ENCODE peak calls at places on chromosomes 7 and 10, in eight cellular contexts. W is sigmoid colon, D is upper lobe of right lung, E is PC-3, V is hepatocyte, J is uterus, M is esophagus squamous epithelium, U is WERI-Rb-1. Y is an unnamed sample.

GRCh38 chr10:22620140-22620857 is 94.1 kb downstream of the PIP4K2A start:
- DNase-seq in W (peak; percentile 77), D (no peak), E (peak; percentile 95), V (no peak), J (peak; percentile 54), M (no peak), U (no peak), Y (peak; percentile 93)

GRCh38 chr7:106345421-106346166 is 60.8 kb upstream of the NAMPT start:
- DNase-seq in W (no peak), D (no peak), E (peak; percentile 53), V (no peak), J (no peak), M (no peak), U (no peak), Y (no peak)

GRCh38 chr10:11959966-11960365 is 82.6 kb downstream of the UPF2 start:
- DNase-seq in W (no peak), D (no peak), E (no peak), V (no peak), J (no peak), M (no peak), U (no peak), Y (no peak)

GRCh38 chr7:44521347-44522095 is 19.6 kb downstream of the NPC1L1 start:
- DNase-seq in W (no peak), D (no peak), E (no peak), V (no peak), J (no peak), M (no peak), U (no peak), Y (no peak)

GRCh38 chr7:96778263-96778662 is 68.6 kb upstream of the SEM1 start:
- DNase-seq in W (no peak), D (no peak), E (peak; percentile 22), V (peak; percentile 6), J (no peak), M (no peak), U (peak; percentile 26), Y (no peak)

GRCh38 chr10:77229704-77230103 is 407.9 kb downstream of the KCNMA1 start:
- DNase-seq in W (no peak), D (no peak), E (peak; percentile 59), V (no peak), J (no peak), M (no peak), U (no peak), Y (no peak)

GRCh38 chr7:80533287-80533686 is 21.4 kb upstream of the GNAT3 start:
- DNase-seq in W (no peak), D (no peak), E (no peak), V (no peak), J (no peak), M (no peak), U (no peak), Y (peak; percentile 25)

GRCh38 chr7:100489824-100490223 is 6.1 kb downstream of the NYAP1 start:
- DNase-seq in W (no peak), D (no peak), E (peak; percentile 35), V (peak; percentile 96), J (peak; percentile 80), M (no peak), U (peak; percentile 94), Y (peak; percentile 92)

GRCh38 chr7:33836797-33837355 is 68.5 kb upstream of the BMPER start:
- DNase-seq in W (no peak), D (no peak), E (peak; percentile 51), V (no peak), J (no peak), M (no peak), U (peak; percentile 26), Y (no peak)

GRCh38 chr7:71237945-71238344 is 106.0 kb downstream of the GALNT17 start:
- DNase-seq in W (peak; percentile 79), D (no peak), E (no peak), V (peak; percentile 48), J (peak; percentile 48), M (no peak), U (no peak), Y (no peak)

GRCh38 chr10:110843031-110843430 is 28.7 kb upstream of the PDCD4 start:
- DNase-seq in W (peak; percentile 61), D (no peak), E (no peak), V (no peak), J (peak; percentile 7), M (no peak), U (no peak), Y (no peak)

GRCh38 chr7:130732980-130733865 is 784 bp downstream of the KLF14 start:
- DNase-seq in W (no peak), D (peak; percentile 64), E (no peak), V (peak; percentile 68), J (peak; percentile 15), M (no peak), U (peak; percentile 72), Y (no peak)

GRCh38 chr10:4669585-4669984 is 156.4 kb upstream of the AKR1E2 start:
- DNase-seq in W (no peak), D (no peak), E (no peak), V (no peak), J (no peak), M (no peak), U (no peak), Y (no peak)

GRCh38 chr10:88994034-88994433 is 3.4 kb downstream of the FAS start:
- DNase-seq in W (no peak), D (no peak), E (no peak), V (no peak), J (no peak), M (no peak), U (no peak), Y (no peak)

GRCh38 chr10:88991161-88991899 is 732 bp downstream of the FAS start:
- DNase-seq in W (peak; percentile 90), D (peak; percentile 87), E (peak; percentile 61), V (peak; percentile 64), J (peak; percentile 85), M (no peak), U (peak; percentile 56), Y (peak; percentile 66)

GRCh38 chr10:88991900-88992237 is 1.3 kb downstream of the FAS start:
- DNase-seq in W (no peak), D (no peak), E (no peak), V (no peak), J (no peak), M (no peak), U (no peak), Y (no peak)

GRCh38 chr10:88995156-88995876 is 4.7 kb downstream of the FAS start:
- DNase-seq in W (no peak), D (no peak), E (no peak), V (no peak), J (no peak), M (no peak), U (no peak), Y (no peak)

GRCh38 chr10:88992945-88993537 is 2.4 kb downstream of the FAS start:
- DNase-seq in W (no peak), D (no peak), E (peak; percentile 31), V (no peak), J (no peak), M (no peak), U (no peak), Y (no peak)
- H3K4me3 ChIP-seq in W (peak overlapping the region; percentile 72), D (peak overlapping the region; percentile 79), E (peak overlapping the region; percentile 41), V (no peak overlapping the region), J (peak overlapping the region; percentile 86), M (peak overlapping the region; percentile 72), U (no peak overlapping the region), Y (no peak overlapping the region)

GRCh38 chr7:47496064-47496665 is 85.7 kb downstream of the TNS3 start:
- DNase-seq in W (no peak), D (no peak), E (no peak), V (no peak), J (no peak), M (no peak), U (peak; percentile 47), Y (no peak)
- H3K27ac ChIP-seq in W (peak overlapping the region; percentile 74), D (no peak overlapping the region), E (no peak overlapping the region), V (peak overlapping the region; percentile 83), J (peak overlapping the region; percentile 73), M (no peak overlapping the region), U (no peak overlapping the region), Y (no peak overlapping the region)

DNA sequence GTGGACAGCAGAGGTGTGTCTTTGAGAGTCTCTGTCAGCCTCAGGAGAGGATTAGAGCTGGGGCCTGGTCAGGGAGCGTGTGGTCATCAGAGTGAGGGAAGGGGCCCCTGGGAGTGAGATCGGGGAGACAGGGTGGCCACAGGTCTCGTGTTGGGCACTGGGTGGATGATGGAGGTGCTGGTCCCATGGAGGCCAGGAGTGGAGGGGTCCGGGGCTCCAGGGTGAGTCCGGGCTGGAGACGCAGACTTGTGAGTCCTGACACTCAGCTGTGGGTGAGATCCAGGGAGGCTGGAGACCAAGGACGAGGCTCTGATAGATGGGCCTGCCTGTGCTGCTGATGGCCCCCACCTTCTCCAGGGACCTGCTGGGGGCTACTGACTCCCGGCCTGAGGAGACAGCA is 88.6 kb downstream of the DYNC2I1 start:
- DNase-seq in W (no peak), D (no peak), E (no peak), V (no peak), J (no peak), M (no peak), U (no peak), Y (no peak)
- H3K36me3 ChIP-seq in W (peaks cover 72% of the 10 kb centered on the region), D (peaks cover 55% of the 10 kb centered on the region), E (peaks cover 32% of the 10 kb centered on the region), V (no peaks in the 10 kb centered on the region), J (no peaks in the 10 kb centered on the region), M (peaks cover 13% of the 10 kb centered on the region), U (peaks cover 10% of the 10 kb centered on the region), Y (peaks cover 18% of the 10 kb centered on the region)

GRCh38 chr10:129973674-129974059 is 9.6 kb upstream of the EBF3 start:
- DNase-seq in W (no peak), D (no peak), E (no peak), V (no peak), J (no peak), M (no peak), U (no peak), Y (no peak)

GRCh38 chr10:129971381-129972144 is 7.5 kb upstream of the EBF3 start:
- DNase-seq in W (peak; percentile 66), D (peak; percentile 83), E (peak; percentile 56), V (peak; percentile 86), J (no peak), M (no peak), U (peak; percentile 71), Y (no peak)

GRCh38 chr10:129970404-129971364 is 6.6 kb upstream of the EBF3 start:
- DNase-seq in W (peak; percentile 61), D (no peak), E (no peak), V (no peak), J (no peak), M (no peak), U (no peak), Y (no peak)

GRCh38 chr10:129972966-129973673 is 9.0 kb upstream of the EBF3 start:
- DNase-seq in W (no peak), D (no peak), E (no peak), V (no peak), J (no peak), M (no peak), U (no peak), Y (no peak)

DNA sequence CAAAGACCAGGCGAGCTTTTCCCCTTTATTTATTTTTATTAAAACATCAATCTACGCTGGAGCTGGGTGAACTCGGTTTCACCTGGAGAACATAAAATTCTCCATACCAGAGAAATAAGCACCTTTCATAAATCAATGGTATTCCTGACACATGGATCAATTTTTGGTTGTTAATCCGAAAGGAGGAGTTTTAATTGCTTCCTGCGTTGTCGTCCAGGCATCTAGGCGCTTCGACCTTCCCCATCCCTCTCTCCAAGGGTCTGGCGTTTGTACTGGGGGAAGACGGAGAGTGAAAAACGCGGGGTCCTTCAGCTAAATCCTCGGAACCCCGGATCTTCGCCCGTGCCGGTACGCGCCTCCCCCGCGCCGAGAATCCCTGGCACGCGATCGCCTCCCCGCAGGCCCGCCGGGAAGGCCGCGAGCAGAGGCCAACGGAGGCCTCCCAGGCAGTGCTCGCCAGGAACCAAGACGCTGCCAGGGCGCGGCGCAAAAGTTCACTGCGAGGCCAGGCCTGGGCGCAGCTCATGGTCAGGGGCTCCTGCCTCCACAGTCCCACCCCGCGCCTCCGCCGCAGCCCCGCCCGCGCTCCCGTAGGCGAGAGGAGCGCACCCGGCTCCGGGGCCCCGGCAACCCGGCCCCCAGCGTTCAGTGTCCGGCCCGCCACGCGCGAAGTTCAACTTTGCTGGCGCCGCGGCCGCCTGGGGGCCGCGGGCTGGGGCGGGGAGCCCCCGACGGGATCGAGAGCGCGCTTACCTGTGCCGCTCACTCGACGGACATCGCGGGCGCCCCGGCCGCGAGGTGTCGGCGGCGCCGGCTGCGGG is 8.3 kb upstream of the EBF3 start:
- DNase-seq in W (peak; percentile 63), D (no peak), E (no peak), V (peak; percentile 38), J (no peak), M (no peak), U (no peak), Y (no peak)
- H3K4me3 ChIP-seq in W (peak overlapping the region; percentile 34), D (no peak overlapping the region), E (peak overlapping the region; percentile 27), V (no peak overlapping the region), J (no peak overlapping the region), M (peak overlapping the region; percentile 46), U (peak overlapping the region; percentile 43), Y (no peak overlapping the region)